ENCODE peak calls at places on chromosomes 12 and 14, in four cellular contexts. One of them, this sample, is unnamed.

GRCh38 chr12:46839232-46839631 is 13.4 kb upstream of the SLC38A4 start:
- DNase-seq in WTC11: no peak
- DNase-seq in K562: no peak
- DNase-seq in GM12878: no peak
- DNase-seq in this sample: no peak

GRCh38 chr14:88856786-88857366 is 32.4 kb downstream of the TTC8 start:
- DNase-seq in WTC11: no peak
- DNase-seq in K562: no peak
- DNase-seq in GM12878: no peak
- DNase-seq in this sample: no peak

GRCh38 chr14:104317500-104317805 is 179.1 kb downstream of the KIF26A start:
- DNase-seq in WTC11: peak; percentile 5
- DNase-seq in K562: no peak
- DNase-seq in GM12878: no peak
- DNase-seq in this sample: no peak

GRCh38 chr14:63896278-63896720 is 43.5 kb downstream of the SYNE2 start:
- DNase-seq in WTC11: no peak
- DNase-seq in K562: no peak
- DNase-seq in GM12878: no peak
- DNase-seq in this sample: peak; percentile 34

GRCh38 chr14:30005114-30005698 is 77.6 kb upstream of the PRKD1 start:
- DNase-seq in WTC11: no peak
- DNase-seq in K562: peak; percentile 9
- DNase-seq in GM12878: no peak
- DNase-seq in this sample: peak; percentile 19

GRCh38 chr14:62003701-62004100 is 241.5 kb downstream of the SNAPC1 start:
- DNase-seq in WTC11: no peak
- DNase-seq in K562: no peak
- DNase-seq in GM12878: no peak
- DNase-seq in this sample: no peak

GRCh38 chr14:67416810-67417209 is 4.8 kb upstream of the PLEK2 start:
- DNase-seq in WTC11: no peak
- DNase-seq in K562: no peak
- DNase-seq in GM12878: no peak
- DNase-seq in this sample: no peak

GRCh38 chr12:69966409-69966808 is 141.4 kb downstream of the MYRFL start:
- DNase-seq in WTC11: no peak
- DNase-seq in K562: no peak
- DNase-seq in GM12878: no peak
- DNase-seq in this sample: no peak

GRCh38 chr14:104519721-104520120 is 59.8 kb upstream of the C14orf180 start:
- DNase-seq in WTC11: no peak
- DNase-seq in K562: no peak
- DNase-seq in GM12878: no peak
- DNase-seq in this sample: no peak

DNA sequence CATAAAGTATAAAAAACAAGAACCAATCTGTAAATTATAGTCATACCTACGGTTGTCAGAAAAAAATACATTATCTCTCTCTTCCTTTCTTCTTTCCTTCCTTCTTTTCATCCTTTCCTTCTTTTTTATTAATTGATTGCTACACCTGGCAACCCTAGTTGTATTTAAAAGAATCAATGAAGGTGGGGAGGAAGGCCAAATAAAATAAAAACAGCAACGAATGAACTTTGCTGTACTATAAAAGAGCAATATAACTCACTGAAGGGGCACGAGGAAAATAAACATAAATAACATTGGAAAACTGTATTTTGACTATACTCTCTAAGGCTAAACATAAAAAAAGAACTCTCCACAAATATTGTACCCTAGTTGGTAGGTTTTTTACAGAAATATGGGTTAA is 898.2 kb upstream of the USP15 start:
- DNase-seq in WTC11: no peak
- DNase-seq in K562: no peak
- DNase-seq in GM12878: no peak
- DNase-seq in this sample: no peak
- TF ChIP-seq USF1 in WTC11: no peak
- TF ChIP-seq USF1 in K562: no peak
- TF ChIP-seq USF1 in GM12878: no peak
- TF ChIP-seq USF1 in this sample: no peak

DNA sequence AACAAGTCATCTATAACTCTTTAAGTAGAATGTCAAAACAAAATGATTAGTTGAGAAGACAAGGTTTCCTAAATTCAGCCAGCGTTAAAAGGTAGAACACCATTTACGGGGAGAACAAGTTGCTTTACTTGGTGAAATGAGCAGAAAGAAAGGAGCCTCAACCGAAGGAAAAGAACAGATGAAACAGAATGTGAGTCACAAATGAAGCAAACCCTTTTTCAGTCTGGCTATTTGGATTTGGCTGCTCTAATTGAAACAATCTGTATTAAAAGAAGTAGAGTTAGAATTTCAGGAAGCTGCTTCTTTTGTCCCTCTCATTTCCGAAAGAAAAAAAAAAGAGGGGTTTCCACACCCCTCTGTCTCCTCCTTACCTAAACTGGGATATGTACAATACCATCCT is 34.6 kb downstream of the CEP128 start:
- DNase-seq in WTC11: no peak
- DNase-seq in K562: no peak
- DNase-seq in GM12878: no peak
- DNase-seq in this sample: no peak
- TF ChIP-seq USF1 in WTC11: no peak
- TF ChIP-seq USF1 in K562: no peak
- TF ChIP-seq USF1 in GM12878: no peak
- TF ChIP-seq USF1 in this sample: no peak

GRCh38 chr14:77098470-77099353 is 654 bp downstream of the CIPC start:
- DNase-seq in WTC11: no peak
- DNase-seq in K562: peak; percentile 28
- DNase-seq in GM12878: no peak
- DNase-seq in this sample: peak; percentile 36
- TF ChIP-seq USF1 in WTC11: no peak
- TF ChIP-seq USF1 in K562: no peak
- TF ChIP-seq USF1 in GM12878: no peak
- TF ChIP-seq USF1 in this sample: no peak

DNA sequence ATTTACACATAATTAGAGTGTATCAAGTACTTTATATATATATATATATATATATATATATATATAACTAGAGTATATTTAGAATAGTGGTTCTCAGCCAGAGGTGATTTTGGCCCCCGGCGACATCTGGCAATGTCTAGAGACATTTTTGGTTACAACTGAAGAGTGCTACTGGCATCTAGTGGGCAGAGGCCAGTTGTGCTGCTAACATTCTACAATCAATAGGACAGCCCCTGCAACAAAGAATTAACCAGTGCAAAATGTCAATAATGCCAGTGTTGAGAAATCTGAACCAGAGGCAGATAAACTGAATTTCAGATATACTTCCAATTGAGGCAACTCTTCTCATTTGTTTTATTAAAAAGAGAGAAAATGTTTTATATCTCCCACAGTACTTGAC is 8.9 kb downstream of the GTF2A1 start:
- DNase-seq in WTC11: no peak
- DNase-seq in K562: no peak
- DNase-seq in GM12878: no peak
- DNase-seq in this sample: peak; percentile 22
- TF ChIP-seq USF1 in WTC11: no peak
- TF ChIP-seq USF1 in K562: no peak
- TF ChIP-seq USF1 in GM12878: no peak
- TF ChIP-seq USF1 in this sample: no peak

GRCh38 chr12:113222730-113223531 is 1.7 kb downstream of the TPCN1 start:
- DNase-seq in WTC11: no peak
- DNase-seq in K562: no peak
- DNase-seq in GM12878: no peak
- DNase-seq in this sample: no peak
- TF ChIP-seq USF1 in WTC11: no peak
- TF ChIP-seq USF1 in K562: no peak
- TF ChIP-seq USF1 in GM12878: no peak
- TF ChIP-seq USF1 in this sample: no peak